ENCODE peak calls at places on chromosomes 3 and 15, in nine cellular contexts. W, H, J, Y, I, U, X, Q and N are unnamed samples.
A peak's percentile ranks its signal among the peaks of the same experiment; 100 is the strongest.

GRCh38 chr15:70474367-70474681 is 289.0 kb downstream of the UACA start:
- DNase-seq in W (no peak), H (no peak), J (no peak), Y (no peak), I (no peak), U (no peak), X (no peak), Q (no peak), N (no peak)

GRCh38 chr3:13654330-13655073 is 105.6 kb downstream of the FBLN2 start:
- DNase-seq in W (no peak), H (no peak), J (no peak), Y (peak; percentile 23), I (no peak), U (no peak), X (no peak), Q (no peak), N (no peak)

GRCh38 chr15:43975326-43975725 is 148.5 kb downstream of the WDR76 start:
- DNase-seq in W (no peak), H (no peak), J (no peak), Y (no peak), I (no peak), U (no peak), X (no peak), Q (no peak), N (no peak)

GRCh38 chr15:52858388-52859176 is 68.4 kb upstream of the ONECUT1 start:
- DNase-seq in W (no peak), H (no peak), J (no peak), Y (peak; percentile 39), I (peak; percentile 45), U (no peak), X (no peak), Q (no peak), N (no peak)

GRCh38 chr3:117856354-117856753 is 1146.8 kb downstream of the TUSC7 start:
- DNase-seq in W (no peak), H (no peak), J (no peak), Y (no peak), I (no peak), U (no peak), X (no peak), Q (no peak), N (no peak)

GRCh38 chr3:44068753-44069152 is 172.9 kb upstream of the TOPAZ1 start:
- DNase-seq in W (no peak), H (no peak), J (no peak), Y (no peak), I (no peak), U (no peak), X (no peak), Q (no peak), N (no peak)

GRCh38 chr3:113111308-113111707 is 100.0 kb upstream of the BOC start:
- DNase-seq in W (no peak), H (peak; percentile 42), J (no peak), Y (no peak), I (no peak), U (no peak), X (no peak), Q (no peak), N (no peak)

GRCh38 chr15:43913941-43914340 is 87.1 kb downstream of the WDR76 start:
- DNase-seq in W (no peak), H (no peak), J (no peak), Y (no peak), I (no peak), U (no peak), X (no peak), Q (no peak), N (no peak)

GRCh38 chr15:57591822-57592367 is at the start of gene MYZAP:
- DNase-seq in W (peak; percentile 81), H (no peak), J (peak; percentile 82), Y (peak; percentile 82), I (peak; percentile 77), U (peak; percentile 66), X (peak; percentile 43), Q (peak; percentile 81), N (peak; percentile 80)

GRCh38 chr15:76342382-76343201 is 6.0 kb downstream of the ISL2 start:
- DNase-seq in W (no peak), H (no peak), J (peak; percentile 65), Y (no peak), I (peak; percentile 83), U (no peak), X (no peak), Q (no peak), N (no peak)

GRCh38 chr15:85723960-85724945 is 70.5 kb downstream of the KLHL25 start:
- DNase-seq in W (no peak), H (no peak), J (no peak), Y (no peak), I (no peak), U (no peak), X (no peak), Q (no peak), N (no peak)

GRCh38 chr3:171658801-171659200 is 151.5 kb downstream of the PLD1 start:
- DNase-seq in W (no peak), H (peak; percentile 47), J (no peak), Y (no peak), I (no peak), U (no peak), X (no peak), Q (no peak), N (no peak)

GRCh38 chr15:32957219-32957618 is 237.3 kb downstream of the FMN1 start:
- DNase-seq in W (no peak), H (no peak), J (no peak), Y (no peak), I (no peak), U (no peak), X (no peak), Q (no peak), N (no peak)

GRCh38 chr3:48989796-48990635 is at the start of gene P4HTM:
- DNase-seq in W (peak; percentile 82), H (peak; percentile 93), J (peak; percentile 87), Y (peak; percentile 91), I (peak; percentile 89), U (peak; percentile 92), X (peak; percentile 85), Q (peak; percentile 90), N (peak; percentile 90)
- TF ChIP-seq CTCF in W (no peak), H (peak; percentile 49), J (peak; percentile 18), Y (no peak), I (peak; percentile 34), U (peak; percentile 25), X (peak; percentile 43), Q (no peak), N (peak; percentile 45)

DNA sequence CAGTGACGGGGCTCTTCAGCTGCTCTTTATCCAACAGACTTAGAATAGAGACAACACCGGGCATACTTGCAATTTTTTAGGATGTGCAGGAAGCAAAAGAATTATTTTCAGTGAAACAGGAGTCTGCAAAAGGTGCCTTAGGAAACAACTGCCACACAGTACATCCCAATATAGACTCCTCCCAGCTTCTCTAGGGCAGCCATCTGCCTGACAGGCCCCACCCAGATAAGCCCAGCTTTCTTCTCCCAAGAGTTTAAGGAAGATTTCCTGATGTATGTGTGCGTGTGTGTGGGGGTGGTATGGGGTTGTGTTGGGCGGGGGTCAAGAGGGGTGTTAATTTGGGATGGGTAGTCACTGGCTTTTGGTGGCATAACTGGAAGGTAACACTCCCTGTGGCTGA is 21.5 kb downstream of the MAP2K1 start:
- DNase-seq in W (no peak), H (no peak), J (no peak), Y (no peak), I (no peak), U (no peak), X (no peak), Q (no peak), N (no peak)
- H3K4me1 ChIP-seq in W (no peaks in the 10 kb centered on the region), H (peaks cover 12% of the 10 kb centered on the region), J (no peaks in the 10 kb centered on the region), Y (peaks cover 40% of the 10 kb centered on the region), I (peaks cover 27% of the 10 kb centered on the region), U (peaks cover 27% of the 10 kb centered on the region), X (peaks cover 63% of the 10 kb centered on the region), Q (no peaks in the 10 kb centered on the region), N (peaks cover 47% of the 10 kb centered on the region)

GRCh38 chr3:188416041-188416440 is 262.1 kb downstream of the LPP start:
- DNase-seq in W (no peak), H (peak; percentile 45), J (no peak), Y (no peak), I (no peak), U (no peak), X (no peak), Q (no peak), N (no peak)
- TF ChIP-seq CTCF in W (no peak), H (no peak), J (no peak), Y (no peak), I (no peak), U (no peak), X (no peak), Q (no peak), N (no peak)

GRCh38 chr3:64384561-64384960 is 159.3 kb upstream of the PRICKLE2 start:
- DNase-seq in W (no peak), H (no peak), J (no peak), Y (no peak), I (no peak), U (no peak), X (no peak), Q (no peak), N (no peak)
- H3K4me1 ChIP-seq in W (peaks cover 5% of the 10 kb centered on the region), H (peaks cover 9% of the 10 kb centered on the region), J (no peaks in the 10 kb centered on the region), Y (no peaks in the 10 kb centered on the region), I (no peaks in the 10 kb centered on the region), U (no peaks in the 10 kb centered on the region), X (no peaks in the 10 kb centered on the region), Q (no peaks in the 10 kb centered on the region), N (peaks cover 8% of the 10 kb centered on the region)

GRCh38 chr3:67947808-67948508 is 293.5 kb upstream of the SUCLG2 start:
- DNase-seq in W (peak; percentile 58), H (no peak), J (no peak), Y (no peak), I (peak; percentile 91), U (no peak), X (no peak), Q (peak; percentile 54), N (no peak)
- TF ChIP-seq CTCF in W (no peak), H (no peak), J (no peak), Y (no peak), I (peak; percentile 32), U (no peak), X (no peak), Q (no peak), N (no peak)

GRCh38 chr3:152323834-152324233 is 55.1 kb downstream of the MBNL1 start:
- DNase-seq in W (no peak), H (no peak), J (no peak), Y (no peak), I (no peak), U (no peak), X (peak; percentile 31), Q (no peak), N (no peak)

GRCh38 chr3:152320201-152320617 is 51.5 kb downstream of the MBNL1 start:
- DNase-seq in W (no peak), H (peak; percentile 59), J (no peak), Y (no peak), I (no peak), U (no peak), X (peak; percentile 75), Q (no peak), N (no peak)

GRCh38 chr3:152321321-152321720 is 52.6 kb downstream of the MBNL1 start:
- DNase-seq in W (no peak), H (no peak), J (no peak), Y (no peak), I (no peak), U (no peak), X (no peak), Q (no peak), N (no peak)

GRCh38 chr3:152322756-152323155 is 54.0 kb downstream of the MBNL1 start:
- DNase-seq in W (no peak), H (no peak), J (no peak), Y (no peak), I (no peak), U (no peak), X (no peak), Q (no peak), N (no peak)

GRCh38 chr3:152321806-152322377 is 53.2 kb downstream of the MBNL1 start:
- DNase-seq in W (no peak), H (no peak), J (no peak), Y (no peak), I (no peak), U (no peak), X (no peak), Q (no peak), N (no peak)
- H3K4me1 ChIP-seq in W (no peaks in the 10 kb centered on the region), H (peaks cover 11% of the 10 kb centered on the region), J (peaks cover 24% of the 10 kb centered on the region), Y (peaks cover 48% of the 10 kb centered on the region), I (no peaks in the 10 kb centered on the region), U (peaks cover 79% of the 10 kb centered on the region), X (peaks cover 63% of the 10 kb centered on the region), Q (peaks cover 6% of the 10 kb centered on the region), N (peaks cover 71% of the 10 kb centered on the region)